ENCODE peak calls at places on chromosomes 11 and 22, in seven cellular contexts. H is psoas muscle; U is stimulated activated CD8-positive, alpha-beta memory T cell treated with anti-CD3 and anti-CD28 coated beads, Interleukin-15, amount 100 ng/mL, for 24 hours; Z is activated T-helper 1 cell treated with Interleukin-2 at 50 U/mL for 16 hours; M is cardiac septum; D is heart left ventricle; R is amygdala. E is an unnamed sample.

GRCh38 chr11:27754035-27755017 is 54.1 kb upstream of the BDNF start:
- DNase-seq in U (no peak), D (no peak), Z (no peak), H (no peak), M (no peak), R (no peak), E (no peak)

GRCh38 chr22:27107824-27108223 is 450.4 kb downstream of the MIAT start:
- DNase-seq in Z (no peak), M (no peak), R (no peak), U (no peak), H (peak; percentile 73), D (no peak), E (peak; percentile 45)

GRCh38 chr11:63663809-63664208 is 7.4 kb downstream of the ATL3 start:
- DNase-seq in H (no peak), D (no peak), Z (no peak), M (no peak), R (no peak), U (no peak), E (no peak)

GRCh38 chr11:11428714-11429113 is 75.7 kb upstream of the CSNK2A3 start:
- DNase-seq in H (no peak), R (no peak), D (no peak), Z (no peak), U (no peak), M (no peak), E (no peak)

GRCh38 chr11:91299980-91300379 is 924.6 kb upstream of the FAT3 start:
- DNase-seq in M (no peak), Z (no peak), D (no peak), R (no peak), H (no peak), U (no peak), E (no peak)

GRCh38 chr11:40314327-40314726 is 1145.1 kb downstream of the LRRC4C start:
- DNase-seq in H (no peak), U (no peak), R (no peak), D (no peak), M (no peak), Z (no peak), E (no peak)

GRCh38 chr11:116188350-116188749 is 584.4 kb downstream of the BUD13 start:
- DNase-seq in M (no peak), R (no peak), D (no peak), Z (no peak), U (no peak), H (no peak), E (no peak)

GRCh38 chr11:43579171-43579918 is 101.2 kb upstream of the HSD17B12 start:
- DNase-seq in M (no peak), U (no peak), Z (no peak), D (no peak), R (no peak), H (no peak), E (no peak)

GRCh38 chr11:44095506-44096359 is at the start of gene EXT2:
- DNase-seq in U (peak; percentile 84), H (peak; percentile 89), R (peak; percentile 66), Z (peak; percentile 80), D (peak; percentile 91), M (peak; percentile 97), E (peak; percentile 91)

GRCh38 chr11:444397-445144 is 2.8 kb upstream of the ANO9 start:
- DNase-seq in H (peak; percentile 14), D (no peak), Z (no peak), R (no peak), M (no peak), U (no peak), E (peak; percentile 84)

GRCh38 chr11:45094958-45095690 is 51.3 kb upstream of the PRDM11 start:
- DNase-seq in H (no peak), M (no peak), R (no peak), D (peak; percentile 13), U (no peak), Z (no peak), E (no peak)

GRCh38 chr11:17008099-17008498 is 6.1 kb downstream of the PLEKHA7 start:
- DNase-seq in U (no peak), H (peak; percentile 25), D (no peak), Z (no peak), M (no peak), R (no peak), E (no peak)

GRCh38 chr11:15742626-15743243 is 613.6 kb downstream of the SOX6 start:
- DNase-seq in Z (no peak), H (no peak), U (no peak), M (no peak), R (no peak), D (no peak), E (no peak)

GRCh38 chr22:42964994-42965699 is 49.8 kb downstream of the PACSIN2 start:
- DNase-seq in M (no peak), H (no peak), U (no peak), R (no peak), Z (no peak), D (no peak), E (no peak)

GRCh38 chr22:50656122-50657070 is 16.2 kb upstream of the SHANK3 start:
- DNase-seq in D (peak; percentile 73), M (peak; percentile 73), U (no peak), H (peak; percentile 37), R (no peak), Z (no peak), E (no peak)

GRCh38 chr11:59532620-59533019 is 21.3 kb downstream of the OR4D9 start:
- DNase-seq in R (no peak), M (no peak), U (no peak), Z (no peak), H (no peak), D (no peak), E (no peak)

GRCh38 chr11:104370478-104370877 is 206.5 kb upstream of the PDGFD start:
- DNase-seq in U (no peak), H (no peak), Z (no peak), D (no peak), M (no peak), R (no peak), E (no peak)

E was measured in transverse colon.